ENCODE peak calls at places on chromosome 19, in eight cellular contexts. One of them, this sample, is unnamed.
A peak's percentile ranks its signal among the peaks of the same experiment; 100 is the strongest.

GRCh38 chr19:1265611-1266115 is 3.5 kb upstream of the CIRBP start:
- DNase-seq in germinal center: no peak
- DNase-seq in Caco-2: peak; percentile 59
- DNase-seq in stimulated activated CD8-positive, alpha-beta memory T cell treated with anti-CD3 and anti-CD28 coated beads, Interleukin-2, amount 100 ng/mL, for 48 hours: no peak
- DNase-seq in activated naive CD8-positive, alpha-beta T cell treated with anti-CD3 and anti-CD28 coated beads, Interleukin-2, amount 50 U/mL, for 24 hours: peak; percentile 62
- DNase-seq in bronchial epithelial cell: no peak
- DNase-seq in NCI-H526: no peak
- DNase-seq in prostate gland: peak; percentile 38
- DNase-seq in this sample: no peak

GRCh38 chr19:16882146-16882545 is 6.7 kb upstream of the F2RL3 start:
- DNase-seq in germinal center: no peak
- DNase-seq in Caco-2: no peak
- DNase-seq in stimulated activated CD8-positive, alpha-beta memory T cell treated with anti-CD3 and anti-CD28 coated beads, Interleukin-2, amount 100 ng/mL, for 48 hours: no peak
- DNase-seq in activated naive CD8-positive, alpha-beta T cell treated with anti-CD3 and anti-CD28 coated beads, Interleukin-2, amount 50 U/mL, for 24 hours: no peak
- DNase-seq in bronchial epithelial cell: no peak
- DNase-seq in NCI-H526: no peak
- DNase-seq in prostate gland: no peak
- DNase-seq in this sample: no peak

GRCh38 chr19:49442793-49443365 is 1.6 kb upstream of the SLC17A7 start:
- DNase-seq in germinal center: peak; percentile 76
- DNase-seq in Caco-2: peak; percentile 99
- DNase-seq in stimulated activated CD8-positive, alpha-beta memory T cell treated with anti-CD3 and anti-CD28 coated beads, Interleukin-2, amount 100 ng/mL, for 48 hours: peak; percentile 50
- DNase-seq in activated naive CD8-positive, alpha-beta T cell treated with anti-CD3 and anti-CD28 coated beads, Interleukin-2, amount 50 U/mL, for 24 hours: peak; percentile 77
- DNase-seq in bronchial epithelial cell: peak; percentile 77
- DNase-seq in NCI-H526: peak; percentile 62
- DNase-seq in prostate gland: peak; percentile 75
- DNase-seq in this sample: peak; percentile 43

GRCh38 chr19:18320865-18321728 is 1.8 kb downstream of the LSM4 start:
- DNase-seq in germinal center: no peak
- DNase-seq in Caco-2: no peak
- DNase-seq in stimulated activated CD8-positive, alpha-beta memory T cell treated with anti-CD3 and anti-CD28 coated beads, Interleukin-2, amount 100 ng/mL, for 48 hours: no peak
- DNase-seq in activated naive CD8-positive, alpha-beta T cell treated with anti-CD3 and anti-CD28 coated beads, Interleukin-2, amount 50 U/mL, for 24 hours: no peak
- DNase-seq in bronchial epithelial cell: no peak
- DNase-seq in NCI-H526: no peak
- DNase-seq in prostate gland: no peak
- DNase-seq in this sample: no peak

GRCh38 chr19:1409204-1410005 is 2.0 kb downstream of the DAZAP1 start:
- DNase-seq in germinal center: no peak
- DNase-seq in Caco-2: no peak
- DNase-seq in stimulated activated CD8-positive, alpha-beta memory T cell treated with anti-CD3 and anti-CD28 coated beads, Interleukin-2, amount 100 ng/mL, for 48 hours: no peak
- DNase-seq in activated naive CD8-positive, alpha-beta T cell treated with anti-CD3 and anti-CD28 coated beads, Interleukin-2, amount 50 U/mL, for 24 hours: no peak
- DNase-seq in bronchial epithelial cell: no peak
- DNase-seq in NCI-H526: no peak
- DNase-seq in prostate gland: no peak
- DNase-seq in this sample: no peak

GRCh38 chr19:34556500-34556899 is 74.9 kb downstream of the WTIP start:
- DNase-seq in germinal center: no peak
- DNase-seq in Caco-2: no peak
- DNase-seq in stimulated activated CD8-positive, alpha-beta memory T cell treated with anti-CD3 and anti-CD28 coated beads, Interleukin-2, amount 100 ng/mL, for 48 hours: no peak
- DNase-seq in activated naive CD8-positive, alpha-beta T cell treated with anti-CD3 and anti-CD28 coated beads, Interleukin-2, amount 50 U/mL, for 24 hours: peak; percentile 32
- DNase-seq in bronchial epithelial cell: no peak
- DNase-seq in NCI-H526: peak; percentile 20
- DNase-seq in prostate gland: no peak
- DNase-seq in this sample: no peak

GRCh38 chr19:49988433-49988832 is 27.5 kb upstream of the SIGLEC11 start:
- DNase-seq in germinal center: no peak
- DNase-seq in Caco-2: no peak
- DNase-seq in stimulated activated CD8-positive, alpha-beta memory T cell treated with anti-CD3 and anti-CD28 coated beads, Interleukin-2, amount 100 ng/mL, for 48 hours: no peak
- DNase-seq in activated naive CD8-positive, alpha-beta T cell treated with anti-CD3 and anti-CD28 coated beads, Interleukin-2, amount 50 U/mL, for 24 hours: no peak
- DNase-seq in bronchial epithelial cell: peak; percentile 65
- DNase-seq in NCI-H526: no peak
- DNase-seq in prostate gland: no peak
- DNase-seq in this sample: no peak

GRCh38 chr19:37905936-37906867 is at the start of gene WDR87:
- DNase-seq in germinal center: peak; percentile 75
- DNase-seq in Caco-2: peak; percentile 94
- DNase-seq in stimulated activated CD8-positive, alpha-beta memory T cell treated with anti-CD3 and anti-CD28 coated beads, Interleukin-2, amount 100 ng/mL, for 48 hours: peak; percentile 12
- DNase-seq in activated naive CD8-positive, alpha-beta T cell treated with anti-CD3 and anti-CD28 coated beads, Interleukin-2, amount 50 U/mL, for 24 hours: peak; percentile 47
- DNase-seq in bronchial epithelial cell: peak; percentile 35
- DNase-seq in NCI-H526: peak; percentile 88
- DNase-seq in prostate gland: peak; percentile 41
- DNase-seq in this sample: peak; percentile 21

GRCh38 chr19:17405250-17406038 is at the start of gene BST2:
- DNase-seq in germinal center: peak; percentile 94
- DNase-seq in Caco-2: peak; percentile 80
- DNase-seq in stimulated activated CD8-positive, alpha-beta memory T cell treated with anti-CD3 and anti-CD28 coated beads, Interleukin-2, amount 100 ng/mL, for 48 hours: peak; percentile 24
- DNase-seq in activated naive CD8-positive, alpha-beta T cell treated with anti-CD3 and anti-CD28 coated beads, Interleukin-2, amount 50 U/mL, for 24 hours: peak; percentile 55
- DNase-seq in bronchial epithelial cell: no peak
- DNase-seq in NCI-H526: no peak
- DNase-seq in prostate gland: peak; percentile 40
- DNase-seq in this sample: no peak

GRCh38 chr19:41726493-41726892 is 18.1 kb downstream of the CEACAM5 start:
- DNase-seq in germinal center: no peak
- DNase-seq in Caco-2: no peak
- DNase-seq in stimulated activated CD8-positive, alpha-beta memory T cell treated with anti-CD3 and anti-CD28 coated beads, Interleukin-2, amount 100 ng/mL, for 48 hours: no peak
- DNase-seq in activated naive CD8-positive, alpha-beta T cell treated with anti-CD3 and anti-CD28 coated beads, Interleukin-2, amount 50 U/mL, for 24 hours: no peak
- DNase-seq in bronchial epithelial cell: no peak
- DNase-seq in NCI-H526: no peak
- DNase-seq in prostate gland: no peak
- DNase-seq in this sample: no peak

GRCh38 chr19:32339988-32340874 is 5.2 kb upstream of the ZNF507 start:
- DNase-seq in germinal center: peak; percentile 53
- DNase-seq in Caco-2: peak; percentile 74
- DNase-seq in stimulated activated CD8-positive, alpha-beta memory T cell treated with anti-CD3 and anti-CD28 coated beads, Interleukin-2, amount 100 ng/mL, for 48 hours: peak; percentile 15
- DNase-seq in activated naive CD8-positive, alpha-beta T cell treated with anti-CD3 and anti-CD28 coated beads, Interleukin-2, amount 50 U/mL, for 24 hours: peak; percentile 61
- DNase-seq in bronchial epithelial cell: peak; percentile 27
- DNase-seq in NCI-H526: peak; percentile 28
- DNase-seq in prostate gland: peak; percentile 55
- DNase-seq in this sample: peak; percentile 16

GRCh38 chr19:34487651-34488051 is 6.1 kb downstream of the WTIP start:
- DNase-seq in germinal center: no peak
- DNase-seq in Caco-2: no peak
- DNase-seq in stimulated activated CD8-positive, alpha-beta memory T cell treated with anti-CD3 and anti-CD28 coated beads, Interleukin-2, amount 100 ng/mL, for 48 hours: no peak
- DNase-seq in activated naive CD8-positive, alpha-beta T cell treated with anti-CD3 and anti-CD28 coated beads, Interleukin-2, amount 50 U/mL, for 24 hours: no peak
- DNase-seq in bronchial epithelial cell: no peak
- DNase-seq in NCI-H526: no peak
- DNase-seq in prostate gland: no peak
- DNase-seq in this sample: no peak

GRCh38 chr19:23075031-23075733 is 41.6 kb upstream of the ZNF730 start:
- DNase-seq in germinal center: peak; percentile 72
- DNase-seq in Caco-2: no peak
- DNase-seq in stimulated activated CD8-positive, alpha-beta memory T cell treated with anti-CD3 and anti-CD28 coated beads, Interleukin-2, amount 100 ng/mL, for 48 hours: no peak
- DNase-seq in activated naive CD8-positive, alpha-beta T cell treated with anti-CD3 and anti-CD28 coated beads, Interleukin-2, amount 50 U/mL, for 24 hours: peak; percentile 14
- DNase-seq in bronchial epithelial cell: peak; percentile 52
- DNase-seq in NCI-H526: peak; percentile 82
- DNase-seq in prostate gland: peak; percentile 53
- DNase-seq in this sample: no peak

GRCh38 chr19:46878613-46879375 is 18.0 kb downstream of the ARHGAP35 start:
- DNase-seq in germinal center: no peak
- DNase-seq in Caco-2: no peak
- DNase-seq in stimulated activated CD8-positive, alpha-beta memory T cell treated with anti-CD3 and anti-CD28 coated beads, Interleukin-2, amount 100 ng/mL, for 48 hours: no peak
- DNase-seq in activated naive CD8-positive, alpha-beta T cell treated with anti-CD3 and anti-CD28 coated beads, Interleukin-2, amount 50 U/mL, for 24 hours: no peak
- DNase-seq in bronchial epithelial cell: no peak
- DNase-seq in NCI-H526: no peak
- DNase-seq in prostate gland: no peak
- DNase-seq in this sample: no peak

GRCh38 chr19:18737337-18737953 is 53.7 kb downstream of the COMP start:
- DNase-seq in germinal center: no peak
- DNase-seq in Caco-2: no peak
- DNase-seq in stimulated activated CD8-positive, alpha-beta memory T cell treated with anti-CD3 and anti-CD28 coated beads, Interleukin-2, amount 100 ng/mL, for 48 hours: no peak
- DNase-seq in activated naive CD8-positive, alpha-beta T cell treated with anti-CD3 and anti-CD28 coated beads, Interleukin-2, amount 50 U/mL, for 24 hours: no peak
- DNase-seq in bronchial epithelial cell: no peak
- DNase-seq in NCI-H526: no peak
- DNase-seq in prostate gland: no peak
- DNase-seq in this sample: no peak

GRCh38 chr19:7211191-7211988 is 82.8 kb downstream of the INSR start:
- DNase-seq in germinal center: no peak
- DNase-seq in Caco-2: no peak
- DNase-seq in stimulated activated CD8-positive, alpha-beta memory T cell treated with anti-CD3 and anti-CD28 coated beads, Interleukin-2, amount 100 ng/mL, for 48 hours: no peak
- DNase-seq in activated naive CD8-positive, alpha-beta T cell treated with anti-CD3 and anti-CD28 coated beads, Interleukin-2, amount 50 U/mL, for 24 hours: no peak
- DNase-seq in bronchial epithelial cell: no peak
- DNase-seq in NCI-H526: no peak
- DNase-seq in prostate gland: no peak
- DNase-seq in this sample: no peak

GRCh38 chr19:5172859-5173577 is 167.6 kb downstream of the PTPRS start:
- DNase-seq in germinal center: no peak
- DNase-seq in Caco-2: peak; percentile 60
- DNase-seq in stimulated activated CD8-positive, alpha-beta memory T cell treated with anti-CD3 and anti-CD28 coated beads, Interleukin-2, amount 100 ng/mL, for 48 hours: no peak
- DNase-seq in activated naive CD8-positive, alpha-beta T cell treated with anti-CD3 and anti-CD28 coated beads, Interleukin-2, amount 50 U/mL, for 24 hours: peak; percentile 8
- DNase-seq in bronchial epithelial cell: peak; percentile 96
- DNase-seq in NCI-H526: no peak
- DNase-seq in prostate gland: no peak
- DNase-seq in this sample: no peak

This sample was measured in T-helper 9 cell.